ENCODE peak calls at places on chromosome 4, in ten cellular contexts. K, C, W, T, O, I, H, S, U and Z are unnamed samples.

GRCh38 chr4:15781427-15782095 is 3.4 kb downstream of the CD38 start:
- DNase-seq in K (no peak), C (no peak), W (no peak), T (no peak), O (peak; percentile 27), I (no peak), H (no peak), S (no peak), U (no peak), Z (no peak)

GRCh38 chr4:101232074-101232776 is 115.1 kb downstream of the PPP3CA start:
- DNase-seq in K (no peak), C (no peak), W (no peak), T (no peak), O (peak; percentile 87), I (peak; percentile 77), H (no peak), S (no peak), U (no peak), Z (no peak)

GRCh38 chr4:24470681-24471622 is 113.4 kb downstream of the DHX15 start:
- DNase-seq in K (peak; percentile 52), C (peak; percentile 45), W (peak; percentile 67), T (peak; percentile 21), O (no peak), I (peak; percentile 57), H (peak; percentile 66), S (peak; percentile 27), U (no peak), Z (no peak)

GRCh38 chr4:125016892-125017299 is 297.9 kb upstream of the FAT4 start:
- DNase-seq in K (no peak), C (no peak), W (no peak), T (no peak), O (no peak), I (no peak), H (no peak), S (no peak), U (no peak), Z (no peak)

GRCh38 chr4:179867300-179867878 is 2375.8 kb upstream of the TENM3 start:
- DNase-seq in K (no peak), C (peak; percentile 46), W (no peak), T (peak; percentile 14), O (peak; percentile 24), I (peak; percentile 22), H (no peak), S (peak; percentile 49), U (peak; percentile 75), Z (no peak)

GRCh38 chr4:183200453-183200852 is 101.4 kb downstream of the WWC2 start:
- DNase-seq in K (peak; percentile 48), C (peak; percentile 83), W (no peak), T (no peak), O (peak; percentile 90), I (peak; percentile 96), H (peak; percentile 71), S (peak; percentile 19), U (no peak), Z (no peak)

GRCh38 chr4:184143770-184144564 is 73.7 kb downstream of the ENPP6 start:
- DNase-seq in K (peak; percentile 20), C (no peak), W (no peak), T (no peak), O (no peak), I (no peak), H (no peak), S (no peak), U (no peak), Z (no peak)

GRCh38 chr4:184506527-184507121 is 32.3 kb upstream of the IRF2 start:
- DNase-seq in K (no peak), C (no peak), W (no peak), T (peak; percentile 38), O (no peak), I (no peak), H (no peak), S (no peak), U (no peak), Z (no peak)

GRCh38 chr4:153724606-153725005 is 35.2 kb downstream of the RNF175 start:
- DNase-seq in K (no peak), C (no peak), W (no peak), T (no peak), O (no peak), I (no peak), H (no peak), S (no peak), U (no peak), Z (no peak)

GRCh38 chr4:169601016-169601771 is 11.2 kb downstream of the NEK1 start:
- DNase-seq in K (no peak), C (no peak), W (no peak), T (no peak), O (no peak), I (no peak), H (no peak), S (no peak), U (no peak), Z (no peak)

GRCh38 chr4:95268819-95269565 is 279.8 kb downstream of the UNC5C start:
- DNase-seq in K (no peak), C (no peak), W (no peak), T (no peak), O (peak; percentile 11), I (peak; percentile 17), H (no peak), S (no peak), U (no peak), Z (no peak)

GRCh38 chr4:4443821-4444220 is 56.9 kb downstream of the NSG1 start:
- DNase-seq in K (no peak), C (no peak), W (no peak), T (no peak), O (no peak), I (peak; percentile 66), H (no peak), S (no peak), U (peak; percentile 74), Z (no peak)

GRCh38 chr4:94933799-94934198 is 176.0 kb downstream of the BMPR1B start:
- DNase-seq in K (no peak), C (no peak), W (no peak), T (no peak), O (peak; percentile 76), I (no peak), H (no peak), S (no peak), U (no peak), Z (no peak)

DNA sequence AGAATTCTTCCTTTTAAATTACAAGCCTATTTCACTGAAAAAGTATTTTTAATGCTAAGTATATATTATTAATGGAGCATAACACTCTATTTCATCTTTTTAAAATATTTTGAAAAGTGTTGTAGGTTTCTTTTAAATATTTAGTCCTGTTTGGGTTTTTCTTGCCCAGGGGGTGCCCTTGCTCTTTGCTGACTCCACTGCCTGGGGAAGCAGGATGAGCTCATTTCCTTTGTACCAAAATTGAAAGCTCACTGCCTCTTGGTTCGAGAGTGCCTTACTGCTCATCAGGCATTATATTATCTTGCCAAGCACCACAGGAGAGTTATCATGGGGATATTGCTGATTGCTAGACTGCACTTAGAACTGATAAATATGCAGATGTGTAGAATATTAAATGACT is 819.2 kb downstream of the PCDH18 start:
- DNase-seq in K (no peak), C (no peak), W (no peak), T (no peak), O (no peak), I (peak; percentile 40), H (no peak), S (no peak), U (no peak), Z (no peak)
- TF ChIP-seq CTCF in K (peak; percentile 20), C (no peak), W (no peak), T (no peak), O (no peak), I (peak; percentile 8), H (no peak), S (no peak), U (no peak), Z (peak; percentile 65)

DNA sequence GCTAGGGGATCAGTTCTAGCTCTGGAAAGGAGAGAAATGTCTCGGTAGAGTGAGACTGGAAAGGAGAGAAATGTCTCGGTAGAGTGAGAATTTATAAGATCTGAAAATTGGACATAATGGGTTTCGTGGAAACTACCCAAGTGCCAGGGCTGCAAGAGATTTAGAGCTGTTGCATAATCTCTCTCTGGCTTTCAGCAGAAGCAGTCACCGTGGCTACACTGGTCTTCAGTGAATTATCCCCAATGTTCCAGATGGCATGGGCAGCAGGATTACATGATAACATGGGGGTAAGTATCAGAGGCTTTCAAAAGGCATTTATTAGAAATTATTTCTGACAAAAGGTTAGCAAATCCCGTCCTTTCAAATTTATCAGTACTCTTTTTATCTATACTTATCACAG is 435.5 kb downstream of the NKX6-1 start:
- DNase-seq in K (no peak), C (no peak), W (no peak), T (no peak), O (no peak), I (no peak), H (no peak), S (no peak), U (no peak), Z (no peak)
- TF ChIP-seq CTCF in K (no peak), C (no peak), W (no peak), T (no peak), O (no peak), I (no peak), H (no peak), S (no peak), U (no peak), Z (no peak)

DNA sequence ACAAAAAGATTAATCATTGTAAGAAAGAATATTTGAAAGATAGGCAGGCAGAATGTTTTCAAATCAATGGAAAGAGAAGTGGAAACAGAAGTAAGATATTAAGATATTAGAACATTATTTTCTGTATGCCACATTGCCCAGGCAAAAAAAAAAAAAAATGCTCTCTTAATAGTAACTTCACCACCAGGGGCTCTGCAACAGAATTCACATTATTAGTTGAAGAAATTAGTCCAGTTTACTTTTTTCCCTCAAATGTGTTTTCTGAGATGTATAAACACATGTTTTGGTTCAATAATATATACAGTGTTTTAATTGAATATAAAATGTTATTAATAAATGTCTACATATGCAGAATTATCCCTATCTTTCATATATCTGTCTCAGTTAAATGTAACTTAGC is 78.0 kb upstream of the ADAD1 start:
- DNase-seq in K (no peak), C (no peak), W (no peak), T (no peak), O (no peak), I (no peak), H (no peak), S (no peak), U (no peak), Z (no peak)
- TF ChIP-seq CTCF in K (no peak), C (no peak), W (no peak), T (no peak), O (no peak), I (no peak), H (no peak), S (no peak), U (peak; percentile 34), Z (peak; percentile 69)

DNA sequence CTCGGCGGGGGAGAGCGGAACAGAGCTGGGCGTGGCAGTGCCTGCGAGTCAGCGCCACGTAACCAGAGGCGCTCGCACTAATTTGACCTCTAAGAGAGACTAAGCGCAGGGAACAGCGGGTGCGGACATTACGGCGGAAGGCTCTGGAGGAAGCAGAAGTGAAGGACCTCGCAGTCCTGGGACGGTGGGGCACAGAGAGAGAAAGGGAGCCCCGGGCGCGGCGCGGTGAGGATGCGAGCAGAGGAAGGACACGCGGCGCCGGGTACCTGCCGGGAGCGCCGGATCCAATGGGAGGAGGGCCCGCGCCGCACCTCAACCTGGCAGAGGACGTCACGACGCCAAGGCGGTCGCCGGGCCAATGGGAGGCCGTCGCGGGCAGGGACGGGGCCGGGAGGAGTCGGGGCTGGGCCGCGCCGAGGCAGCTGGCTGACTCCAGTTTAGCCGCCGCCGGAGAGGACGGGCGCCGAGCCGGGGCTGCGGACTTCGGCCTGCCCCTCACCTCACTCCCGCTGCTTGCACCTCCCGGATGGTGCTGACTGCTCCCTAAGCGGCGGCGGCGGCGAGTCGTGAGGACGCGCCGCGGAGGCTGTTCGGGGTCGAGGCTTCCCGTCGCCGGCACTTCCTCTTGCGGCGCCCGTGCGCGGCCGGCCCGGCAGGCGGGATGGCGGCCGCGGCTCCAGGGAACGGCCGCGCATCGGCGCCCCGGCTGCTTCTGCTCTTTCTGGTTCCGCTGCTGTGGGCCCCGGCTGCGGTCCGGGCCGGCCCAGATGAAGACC is at the start of gene TMEM165:
- DNase-seq in K (peak; percentile 92), C (peak; percentile 95), W (peak; percentile 94), T (peak; percentile 89), O (peak; percentile 73), I (peak; percentile 91), H (peak; percentile 95), S (peak; percentile 96), U (peak; percentile 91), Z (peak; percentile 95)
- TF ChIP-seq CTCF in K (no peak), C (no peak), W (no peak), T (no peak), O (peak; percentile 14), I (no peak), H (no peak), S (no peak), U (no peak), Z (no peak)